ENCODE peak calls at places on chromosomes 11 and 22, in five cellular contexts. X is IMR-90, S is K562, G is GM12878, N is SK-N-SH. W is an unnamed sample.

GRCh38 chr22:46057206-46057605 is 80.2 kb upstream of the WNT7B start:
- DNase-seq in X (no peak), S (no peak), G (no peak), N (no peak), W (no peak)

GRCh38 chr11:72759468-72759867 is 7.3 kb upstream of the ARAP1 start:
- DNase-seq in X (no peak), S (no peak), G (no peak), N (no peak), W (no peak)

GRCh38 chr22:26762503-26763170 is 105.2 kb downstream of the MIAT start:
- DNase-seq in X (no peak), S (no peak), G (no peak), N (no peak), W (peak)

GRCh38 chr11:16177688-16178087 is 178.7 kb downstream of the SOX6 start:
- DNase-seq in X (no peak), S (no peak), G (no peak), N (no peak), W (no peak)

GRCh38 chr11:90846628-90847027 is 623.8 kb upstream of the CHORDC1 start:
- DNase-seq in X (no peak), S (no peak), G (no peak), N (peak), W (no peak)

GRCh38 chr22:30325724-30326703 is 727 bp downstream of the TBC1D10A start:
- DNase-seq in X (no peak), S (peak), G (no peak), N (peak), W (no peak)

GRCh38 chr11:8671242-8671641 is 11.2 kb downstream of the TRIM66 start:
- DNase-seq in X (peak), S (no peak), G (no peak), N (peak), W (peak)

GRCh38 chr11:120511804-120512726 is 517 bp downstream of the GRIK4 start:
- DNase-seq in X (no peak), S (peak), G (no peak), N (peak), W (no peak)

GRCh38 chr22:36728505-36728904 is 25.0 kb upstream of the CACNG2 start:
- DNase-seq in X (no peak), S (no peak), G (no peak), N (no peak), W (no peak)

GRCh38 chr22:35379146-35379993 is 1.5 kb upstream of the HMOX1 start:
- DNase-seq in X (no peak), S (no peak), G (no peak), N (no peak), W (no peak)

GRCh38 chr11:10770626-10771254 is 19.7 kb downstream of the CTR9 start:
- DNase-seq in X (peak), S (peak), G (no peak), N (peak), W (peak)

GRCh38 chr11:63999349-64000025 is 13.2 kb downstream of the OTUB1 start:
- DNase-seq in X (no peak), S (peak), G (no peak), N (peak), W (no peak)

GRCh38 chr11:12224537-12224893 is 114.1 kb downstream of the MICAL2 start:
- DNase-seq in X (peak), S (no peak), G (peak), N (no peak), W (no peak)

GRCh38 chr22:34842630-34843029 is 223.3 kb upstream of the ISX start:
- DNase-seq in X (no peak), S (no peak), G (no peak), N (no peak), W (no peak)

GRCh38 chr11:86247608-86248007 is 3.1 kb downstream of the EED start:
- DNase-seq in X (no peak), S (no peak), G (no peak), N (no peak), W (no peak)

GRCh38 chr22:38155703-38156102 is 25.9 kb downstream of the PLA2G6 start:
- DNase-seq in X (no peak), S (no peak), G (no peak), N (no peak), W (no peak)

GRCh38 chr11:80320226-80320625 is 879.4 kb upstream of the TENM4 start:
- DNase-seq in X (no peak), S (no peak), G (no peak), N (no peak), W (no peak)

GRCh38 chr11:27926981-27927481 is 180.9 kb downstream of the KIF18A start:
- DNase-seq in X (peak), S (no peak), G (no peak), N (no peak), W (peak)
- TF ChIP-seq RCOR1 in X (no peak), S (no peak), G (no peak), N (no peak), W (no peak)

DNA sequence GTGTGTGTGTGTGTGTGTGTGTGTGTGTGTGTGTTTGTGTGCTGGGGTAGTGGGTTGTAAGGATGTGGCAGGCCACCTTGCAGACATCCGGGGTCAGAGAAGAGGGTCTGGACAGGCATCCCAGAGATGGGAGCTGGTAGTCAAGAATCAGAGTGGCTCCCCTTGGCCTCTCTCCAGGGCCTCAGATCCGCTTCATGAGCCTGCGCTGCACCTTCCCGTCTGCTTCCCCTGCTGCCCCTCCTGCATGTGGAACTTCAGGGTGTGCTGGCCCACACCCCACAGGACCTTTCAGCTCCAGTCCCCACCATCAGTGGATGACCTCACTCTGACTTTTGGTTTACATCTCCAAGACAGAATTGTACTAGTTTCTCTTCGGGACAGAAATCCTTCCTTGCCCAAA is 31.2 kb downstream of the TREH start:
- DNase-seq in X (no peak), S (no peak), G (no peak), N (no peak), W (no peak)
- TF ChIP-seq RCOR1 in X (no peak), S (no peak), G (no peak), N (no peak), W (no peak)

GRCh38 chr11:95577716-95578460 is 211.7 kb downstream of the FAM76B start:
- DNase-seq in X (peak), S (no peak), G (no peak), N (no peak), W (no peak)
- TF ChIP-seq RCOR1 in X (no peak), S (no peak), G (no peak), N (no peak), W (no peak)

GRCh38 chr22:43698403-43698802 is 113.7 kb downstream of the EFCAB6 start:
- DNase-seq in X (no peak), S (no peak), G (no peak), N (no peak), W (no peak)
- TF ChIP-seq RCOR1 in X (no peak), S (no peak), G (no peak), N (no peak), W (no peak)

DNA sequence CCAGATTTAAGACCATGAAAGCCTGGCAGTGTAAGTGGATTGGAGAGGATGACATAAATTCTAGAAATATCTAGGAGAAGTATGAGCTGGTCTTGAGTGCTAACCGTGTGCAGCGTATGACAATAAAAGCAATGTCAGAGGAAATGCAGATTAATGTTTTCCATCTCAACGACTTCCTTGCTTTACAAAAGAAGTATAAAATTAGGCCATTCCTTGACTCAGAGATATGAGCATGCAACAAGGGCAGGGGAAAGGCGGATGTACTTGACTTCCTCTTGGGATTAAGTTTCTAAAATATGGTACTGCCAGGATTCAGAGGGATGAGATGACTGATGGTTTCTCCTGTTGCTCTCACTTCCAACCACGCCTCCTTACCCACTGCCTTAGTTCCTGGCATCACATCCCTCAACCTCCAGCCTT is 32.3 kb downstream of the ADAMTS15 start:
- DNase-seq in X (peak), S (no peak), G (no peak), N (no peak), W (no peak)
- TF ChIP-seq RCOR1 in X (no peak), S (no peak), G (no peak), N (no peak), W (no peak)

GRCh38 chr11:117045196-117045595 is 53.0 kb downstream of the SIK3 start:
- DNase-seq in X (peak), S (peak), G (no peak), N (no peak), W (no peak)
- TF ChIP-seq RCOR1 in X (no peak), S (no peak), G (no peak), N (no peak), W (no peak)

GRCh38 chr11:43852057-43852636 is 28.5 kb upstream of the ALKBH3 start:
- DNase-seq in X (peak), S (peak), G (peak), N (peak), W (peak)
- TF ChIP-seq RCOR1 in X (no peak), S (no peak), G (no peak), N (no peak), W (no peak)

GRCh38 chr11:65615229-65615949 is at the start of gene PCNX3:
- DNase-seq in X (peak), S (peak), G (peak), N (peak), W (peak)

GRCh38 chr11:65611758-65612603 is 2.0 kb downstream of the MAP3K11 start:
- DNase-seq in X (peak), S (no peak), G (no peak), N (no peak), W (no peak)

GRCh38 chr11:65612691-65613090 is 1.3 kb downstream of the MAP3K11 start:
- DNase-seq in X (no peak), S (no peak), G (no peak), N (no peak), W (no peak)

GRCh38 chr11:65611028-65611757 is 2.8 kb downstream of the MAP3K11 start:
- DNase-seq in X (no peak), S (no peak), G (no peak), N (no peak), W (no peak)

DNA sequence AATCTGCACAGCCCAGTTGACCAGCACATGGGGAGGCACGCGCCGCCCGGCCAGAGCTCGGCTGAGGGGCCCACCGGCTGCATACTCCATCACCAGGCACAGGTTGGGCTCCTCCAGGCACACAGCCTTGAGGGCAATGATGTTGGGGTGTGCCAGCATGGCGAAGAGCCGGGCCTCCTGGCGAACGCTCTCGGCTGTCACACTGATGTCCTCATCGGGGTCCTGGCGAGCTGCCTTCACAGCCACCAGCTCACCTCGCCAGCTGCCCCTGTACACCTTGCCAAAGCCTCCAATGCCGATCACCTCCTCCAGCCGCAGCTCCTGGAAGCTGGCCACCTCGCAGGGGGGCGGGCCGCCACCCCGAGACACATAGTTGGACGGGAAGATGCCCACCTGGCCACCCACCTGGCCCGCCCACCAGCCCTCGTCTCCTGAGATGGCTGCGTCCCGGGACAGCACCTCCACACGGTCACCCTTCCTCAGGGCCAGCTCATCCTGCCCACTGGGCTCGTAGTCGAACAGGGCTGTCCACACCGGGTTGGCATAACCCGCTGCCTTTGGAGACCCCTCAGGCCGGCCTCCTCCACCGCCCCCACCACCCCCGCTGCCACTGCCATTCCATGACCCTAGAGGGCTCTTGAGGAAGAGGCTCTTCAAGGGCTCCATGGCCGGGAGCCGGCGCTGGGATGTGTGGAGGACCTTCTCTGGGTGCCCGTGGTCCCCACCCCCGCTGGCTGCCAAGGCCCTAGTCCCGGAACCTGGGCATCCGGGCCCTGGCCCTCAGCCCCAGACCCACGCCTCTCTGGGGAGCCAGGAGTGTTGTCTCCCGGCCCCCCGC is 711 bp downstream of the MAP3K11 start:
- DNase-seq in X (no peak), S (no peak), G (no peak), N (no peak), W (peak)
- TF ChIP-seq RCOR1 in X (no peak), S (no peak), G (no peak), N (no peak), W (no peak)

DNA sequence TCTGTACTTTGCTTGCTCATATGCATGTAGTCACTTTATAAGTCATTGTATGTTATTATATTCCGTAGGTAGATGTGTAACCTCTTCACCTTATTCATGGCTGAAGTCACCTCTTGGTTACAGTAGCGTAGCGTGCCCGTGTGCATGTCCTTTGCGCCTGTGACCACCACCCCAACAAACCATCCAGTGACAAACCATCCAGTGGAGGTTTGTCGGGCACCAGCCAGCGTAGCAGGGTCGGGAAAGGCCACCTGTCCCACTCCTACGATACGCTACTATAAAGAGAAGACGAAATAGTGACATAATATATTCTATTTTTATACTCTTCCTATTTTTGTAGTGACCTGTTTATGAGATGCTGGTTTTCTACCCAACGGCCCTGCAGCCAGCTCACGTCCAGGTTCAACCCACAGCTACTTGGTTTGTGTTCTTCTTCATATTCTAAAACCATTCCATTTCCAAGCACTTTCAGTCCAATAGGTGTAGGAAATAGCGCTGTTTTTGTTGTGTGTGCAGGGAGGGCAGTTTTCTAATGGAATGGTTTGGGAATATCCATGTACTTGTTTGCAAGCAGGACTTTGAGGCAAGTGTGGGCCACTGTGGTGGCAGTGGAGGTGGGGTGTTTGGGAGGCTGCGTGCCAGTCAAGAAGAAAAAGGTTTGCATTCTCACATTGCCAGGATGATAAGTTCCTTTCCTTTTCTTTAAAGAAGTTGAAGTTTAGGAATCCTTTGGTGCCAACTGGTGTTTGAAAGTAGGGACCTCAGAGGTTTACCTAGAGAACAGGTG is 11.1 kb downstream of the CCND1 start:
- DNase-seq in X (no peak), S (no peak), G (no peak), N (no peak), W (no peak)
- TF ChIP-seq RCOR1 in X (no peak), S (no peak), G (no peak), N (no peak), W (no peak)